ENCODE peak calls at places on chromosomes 16 and 17, in ten cellular contexts. One of them, this sample, is unnamed.

GRCh38 chr17:78307887-78308633 is 51.8 kb downstream of the SOCS3 start:
- DNase-seq in stimulated activated CD4-positive, alpha-beta T cell treated with anti-CD3 and anti-CD28 coated beads, Interleukin-15, amount 100 ng/mL, for 1 hour: no peak
- DNase-seq in NCI-H1105: no peak
- DNase-seq in ovary: peak
- DNase-seq in T-helper 22 cell: no peak
- DNase-seq in iris pigment epithelial cell: no peak
- DNase-seq in AG04449: no peak
- DNase-seq in NCI-H460: no peak
- DNase-seq in NCI-H1417: no peak
- DNase-seq in Daoy: no peak
- DNase-seq in this sample: no peak

GRCh38 chr17:5122586-5123342 is 6.9 kb downstream of the USP6 start:
- DNase-seq in stimulated activated CD4-positive, alpha-beta T cell treated with anti-CD3 and anti-CD28 coated beads, Interleukin-15, amount 100 ng/mL, for 1 hour: no peak
- DNase-seq in NCI-H1105: peak
- DNase-seq in ovary: peak
- DNase-seq in T-helper 22 cell: no peak
- DNase-seq in iris pigment epithelial cell: peak
- DNase-seq in AG04449: no peak
- DNase-seq in NCI-H460: no peak
- DNase-seq in NCI-H1417: peak
- DNase-seq in Daoy: peak
- DNase-seq in this sample: peak

GRCh38 chr16:30395155-30395991 is at the start of gene ZNF48:
- DNase-seq in stimulated activated CD4-positive, alpha-beta T cell treated with anti-CD3 and anti-CD28 coated beads, Interleukin-15, amount 100 ng/mL, for 1 hour: no peak
- DNase-seq in NCI-H1105: peak
- DNase-seq in ovary: peak
- DNase-seq in T-helper 22 cell: no peak
- DNase-seq in iris pigment epithelial cell: peak
- DNase-seq in AG04449: peak
- DNase-seq in NCI-H460: peak
- DNase-seq in NCI-H1417: peak
- DNase-seq in Daoy: peak
- DNase-seq in this sample: peak

GRCh38 chr17:35314415-35315216 is 58.8 kb downstream of the SLFN11 start:
- DNase-seq in stimulated activated CD4-positive, alpha-beta T cell treated with anti-CD3 and anti-CD28 coated beads, Interleukin-15, amount 100 ng/mL, for 1 hour: no peak
- DNase-seq in NCI-H1105: no peak
- DNase-seq in ovary: peak
- DNase-seq in T-helper 22 cell: no peak
- DNase-seq in iris pigment epithelial cell: no peak
- DNase-seq in AG04449: no peak
- DNase-seq in NCI-H460: no peak
- DNase-seq in NCI-H1417: no peak
- DNase-seq in Daoy: peak
- DNase-seq in this sample: no peak

GRCh38 chr17:31721291-31722025 is 137.6 kb downstream of the COPRS start:
- DNase-seq in stimulated activated CD4-positive, alpha-beta T cell treated with anti-CD3 and anti-CD28 coated beads, Interleukin-15, amount 100 ng/mL, for 1 hour: no peak
- DNase-seq in NCI-H1105: no peak
- DNase-seq in ovary: no peak
- DNase-seq in T-helper 22 cell: no peak
- DNase-seq in iris pigment epithelial cell: no peak
- DNase-seq in AG04449: no peak
- DNase-seq in NCI-H460: no peak
- DNase-seq in NCI-H1417: no peak
- DNase-seq in Daoy: no peak
- DNase-seq in this sample: no peak

GRCh38 chr17:2822358-2822757 is 26.1 kb downstream of the RAP1GAP2 start:
- DNase-seq in stimulated activated CD4-positive, alpha-beta T cell treated with anti-CD3 and anti-CD28 coated beads, Interleukin-15, amount 100 ng/mL, for 1 hour: no peak
- DNase-seq in NCI-H1105: no peak
- DNase-seq in ovary: no peak
- DNase-seq in T-helper 22 cell: no peak
- DNase-seq in iris pigment epithelial cell: no peak
- DNase-seq in AG04449: no peak
- DNase-seq in NCI-H460: no peak
- DNase-seq in NCI-H1417: no peak
- DNase-seq in Daoy: no peak
- DNase-seq in this sample: no peak

GRCh38 chr16:70770968-70771552 is 29.9 kb downstream of the VAC14 start:
- DNase-seq in stimulated activated CD4-positive, alpha-beta T cell treated with anti-CD3 and anti-CD28 coated beads, Interleukin-15, amount 100 ng/mL, for 1 hour: no peak
- DNase-seq in NCI-H1105: no peak
- DNase-seq in ovary: peak
- DNase-seq in T-helper 22 cell: no peak
- DNase-seq in iris pigment epithelial cell: peak
- DNase-seq in AG04449: no peak
- DNase-seq in NCI-H460: peak
- DNase-seq in NCI-H1417: peak
- DNase-seq in Daoy: peak
- DNase-seq in this sample: peak

GRCh38 chr17:81419333-81419885 is 24.2 kb downstream of the BAHCC1 start:
- DNase-seq in stimulated activated CD4-positive, alpha-beta T cell treated with anti-CD3 and anti-CD28 coated beads, Interleukin-15, amount 100 ng/mL, for 1 hour: no peak
- DNase-seq in NCI-H1105: peak
- DNase-seq in ovary: peak
- DNase-seq in T-helper 22 cell: no peak
- DNase-seq in iris pigment epithelial cell: peak
- DNase-seq in AG04449: peak
- DNase-seq in NCI-H460: peak
- DNase-seq in NCI-H1417: peak
- DNase-seq in Daoy: peak
- DNase-seq in this sample: peak

GRCh38 chr17:34126965-34127364 is 128.1 kb upstream of the CCL2 start:
- DNase-seq in stimulated activated CD4-positive, alpha-beta T cell treated with anti-CD3 and anti-CD28 coated beads, Interleukin-15, amount 100 ng/mL, for 1 hour: no peak
- DNase-seq in NCI-H1105: no peak
- DNase-seq in ovary: no peak
- DNase-seq in T-helper 22 cell: no peak
- DNase-seq in iris pigment epithelial cell: no peak
- DNase-seq in AG04449: no peak
- DNase-seq in NCI-H460: no peak
- DNase-seq in NCI-H1417: no peak
- DNase-seq in Daoy: no peak
- DNase-seq in this sample: no peak

GRCh38 chr16:28061702-28062101 is 1.8 kb downstream of the GSG1L start:
- DNase-seq in stimulated activated CD4-positive, alpha-beta T cell treated with anti-CD3 and anti-CD28 coated beads, Interleukin-15, amount 100 ng/mL, for 1 hour: no peak
- DNase-seq in NCI-H1105: no peak
- DNase-seq in ovary: no peak
- DNase-seq in T-helper 22 cell: no peak
- DNase-seq in iris pigment epithelial cell: no peak
- DNase-seq in AG04449: no peak
- DNase-seq in NCI-H460: no peak
- DNase-seq in NCI-H1417: no peak
- DNase-seq in Daoy: no peak
- DNase-seq in this sample: no peak

GRCh38 chr16:57889960-57890751 is 80.8 kb downstream of the CNGB1 start:
- DNase-seq in stimulated activated CD4-positive, alpha-beta T cell treated with anti-CD3 and anti-CD28 coated beads, Interleukin-15, amount 100 ng/mL, for 1 hour: no peak
- DNase-seq in NCI-H1105: no peak
- DNase-seq in ovary: no peak
- DNase-seq in T-helper 22 cell: no peak
- DNase-seq in iris pigment epithelial cell: peak
- DNase-seq in AG04449: no peak
- DNase-seq in NCI-H460: no peak
- DNase-seq in NCI-H1417: no peak
- DNase-seq in Daoy: no peak
- DNase-seq in this sample: no peak

GRCh38 chr16:27406729-27407128 is 4.8 kb downstream of the IL21R start:
- DNase-seq in stimulated activated CD4-positive, alpha-beta T cell treated with anti-CD3 and anti-CD28 coated beads, Interleukin-15, amount 100 ng/mL, for 1 hour: no peak
- DNase-seq in NCI-H1105: no peak
- DNase-seq in ovary: no peak
- DNase-seq in T-helper 22 cell: no peak
- DNase-seq in iris pigment epithelial cell: no peak
- DNase-seq in AG04449: no peak
- DNase-seq in NCI-H460: no peak
- DNase-seq in NCI-H1417: no peak
- DNase-seq in Daoy: no peak
- DNase-seq in this sample: no peak

GRCh38 chr17:69574257-69575197 is 160.0 kb downstream of the MAP2K6 start:
- DNase-seq in stimulated activated CD4-positive, alpha-beta T cell treated with anti-CD3 and anti-CD28 coated beads, Interleukin-15, amount 100 ng/mL, for 1 hour: no peak
- DNase-seq in NCI-H1105: no peak
- DNase-seq in ovary: no peak
- DNase-seq in T-helper 22 cell: no peak
- DNase-seq in iris pigment epithelial cell: peak
- DNase-seq in AG04449: peak
- DNase-seq in NCI-H460: peak
- DNase-seq in NCI-H1417: no peak
- DNase-seq in Daoy: no peak
- DNase-seq in this sample: no peak

GRCh38 chr16:28931801-28932225 is at the start of gene CD19:
- DNase-seq in stimulated activated CD4-positive, alpha-beta T cell treated with anti-CD3 and anti-CD28 coated beads, Interleukin-15, amount 100 ng/mL, for 1 hour: no peak
- DNase-seq in NCI-H1105: no peak
- DNase-seq in ovary: no peak
- DNase-seq in T-helper 22 cell: no peak
- DNase-seq in iris pigment epithelial cell: no peak
- DNase-seq in AG04449: no peak
- DNase-seq in NCI-H460: no peak
- DNase-seq in NCI-H1417: no peak
- DNase-seq in Daoy: no peak
- DNase-seq in this sample: no peak

GRCh38 chr17:68491864-68492263 is 20.4 kb upstream of the PRKAR1A start:
- DNase-seq in stimulated activated CD4-positive, alpha-beta T cell treated with anti-CD3 and anti-CD28 coated beads, Interleukin-15, amount 100 ng/mL, for 1 hour: no peak
- DNase-seq in NCI-H1105: no peak
- DNase-seq in ovary: no peak
- DNase-seq in T-helper 22 cell: no peak
- DNase-seq in iris pigment epithelial cell: no peak
- DNase-seq in AG04449: no peak
- DNase-seq in NCI-H460: no peak
- DNase-seq in NCI-H1417: no peak
- DNase-seq in Daoy: peak
- DNase-seq in this sample: no peak

This sample was measured in NCI-H2227 treated with DMSO at 0.1 percent for 48 hours.